ENCODE peak calls at places on chromosome 15, in seven cellular contexts. One of them, this sample, is unnamed.
A peak's percentile ranks its signal among the peaks of the same experiment; 100 is the strongest.

GRCh38 chr15:88987951-88988671 is 74.9 kb upstream of the MFGE8 start:
- DNase-seq in GM12878: no peak
- DNase-seq in upper lobe of left lung: no peak
- DNase-seq in K562: peak; percentile 70
- DNase-seq in esophagus muscularis mucosa: no peak
- DNase-seq in stomach: no peak
- DNase-seq in HCT116: no peak
- DNase-seq in this sample: no peak

GRCh38 chr15:41779662-41780157 is 5.4 kb downstream of the MAPKBP1 start:
- DNase-seq in GM12878: no peak
- DNase-seq in upper lobe of left lung: no peak
- DNase-seq in K562: no peak
- DNase-seq in esophagus muscularis mucosa: peak; percentile 50
- DNase-seq in stomach: no peak
- DNase-seq in HCT116: no peak
- DNase-seq in this sample: no peak

GRCh38 chr15:97678677-97679076 is 281.8 kb upstream of the ARRDC4 start:
- DNase-seq in GM12878: no peak
- DNase-seq in upper lobe of left lung: no peak
- DNase-seq in K562: no peak
- DNase-seq in esophagus muscularis mucosa: no peak
- DNase-seq in stomach: no peak
- DNase-seq in HCT116: no peak
- DNase-seq in this sample: no peak

GRCh38 chr15:50261979-50262378 is 3.5 kb downstream of the HDC start:
- DNase-seq in GM12878: no peak
- DNase-seq in upper lobe of left lung: no peak
- DNase-seq in K562: peak; percentile 58
- DNase-seq in esophagus muscularis mucosa: peak; percentile 47
- DNase-seq in stomach: no peak
- DNase-seq in HCT116: no peak
- DNase-seq in this sample: no peak

GRCh38 chr15:57340673-57341259 is 35.5 kb upstream of the CGNL1 start:
- DNase-seq in GM12878: peak; percentile 15
- DNase-seq in upper lobe of left lung: peak; percentile 46
- DNase-seq in K562: peak; percentile 72
- DNase-seq in esophagus muscularis mucosa: no peak
- DNase-seq in stomach: peak; percentile 58
- DNase-seq in HCT116: peak; percentile 56
- DNase-seq in this sample: no peak

GRCh38 chr15:98842192-98842972 is 165.2 kb downstream of the PGPEP1L start:
- DNase-seq in GM12878: no peak
- DNase-seq in upper lobe of left lung: no peak
- DNase-seq in K562: no peak
- DNase-seq in esophagus muscularis mucosa: no peak
- DNase-seq in stomach: no peak
- DNase-seq in HCT116: no peak
- DNase-seq in this sample: no peak

GRCh38 chr15:68464451-68465090 is 32.6 kb upstream of the ITGA11 start:
- DNase-seq in GM12878: no peak
- DNase-seq in upper lobe of left lung: no peak
- DNase-seq in K562: no peak
- DNase-seq in esophagus muscularis mucosa: peak; percentile 84
- DNase-seq in stomach: no peak
- DNase-seq in HCT116: no peak
- DNase-seq in this sample: no peak

GRCh38 chr15:47586653-47587224 is 130.6 kb upstream of the SEMA6D start:
- DNase-seq in GM12878: no peak
- DNase-seq in upper lobe of left lung: no peak
- DNase-seq in K562: no peak
- DNase-seq in esophagus muscularis mucosa: no peak
- DNase-seq in stomach: no peak
- DNase-seq in HCT116: no peak
- DNase-seq in this sample: no peak

GRCh38 chr15:47720555-47720954 is 3.2 kb downstream of the SEMA6D start:
- DNase-seq in GM12878: no peak
- DNase-seq in upper lobe of left lung: no peak
- DNase-seq in K562: no peak
- DNase-seq in esophagus muscularis mucosa: no peak
- DNase-seq in stomach: no peak
- DNase-seq in HCT116: no peak
- DNase-seq in this sample: no peak

GRCh38 chr15:50884583-50884982 is 23.9 kb upstream of the AP4E1 start:
- DNase-seq in GM12878: no peak
- DNase-seq in upper lobe of left lung: no peak
- DNase-seq in K562: no peak
- DNase-seq in esophagus muscularis mucosa: no peak
- DNase-seq in stomach: no peak
- DNase-seq in HCT116: no peak
- DNase-seq in this sample: no peak

GRCh38 chr15:55224892-55225291 is 28.2 kb upstream of the RSL24D1 start:
- DNase-seq in GM12878: peak; percentile 48
- DNase-seq in upper lobe of left lung: peak; percentile 42
- DNase-seq in K562: no peak
- DNase-seq in esophagus muscularis mucosa: no peak
- DNase-seq in stomach: no peak
- DNase-seq in HCT116: no peak
- DNase-seq in this sample: no peak

GRCh38 chr15:27042646-27043045 is 71.7 kb downstream of the GABRG3 start:
- DNase-seq in GM12878: no peak
- DNase-seq in upper lobe of left lung: no peak
- DNase-seq in K562: no peak
- DNase-seq in esophagus muscularis mucosa: no peak
- DNase-seq in stomach: no peak
- DNase-seq in HCT116: no peak
- DNase-seq in this sample: no peak

GRCh38 chr15:80732148-80732547 is 37.0 kb downstream of the ABHD17C start:
- DNase-seq in GM12878: no peak
- DNase-seq in upper lobe of left lung: no peak
- DNase-seq in K562: no peak
- DNase-seq in esophagus muscularis mucosa: no peak
- DNase-seq in stomach: no peak
- DNase-seq in HCT116: no peak
- DNase-seq in this sample: no peak

GRCh38 chr15:85792872-85793621 is 1.7 kb downstream of the KLHL25 start:
- DNase-seq in GM12878: no peak
- DNase-seq in upper lobe of left lung: no peak
- DNase-seq in K562: no peak
- DNase-seq in esophagus muscularis mucosa: no peak
- DNase-seq in stomach: no peak
- DNase-seq in HCT116: no peak
- DNase-seq in this sample: no peak

GRCh38 chr15:47523669-47524068 is 193.6 kb upstream of the SEMA6D start:
- DNase-seq in GM12878: no peak
- DNase-seq in upper lobe of left lung: no peak
- DNase-seq in K562: no peak
- DNase-seq in esophagus muscularis mucosa: no peak
- DNase-seq in stomach: no peak
- DNase-seq in HCT116: no peak
- DNase-seq in this sample: no peak

GRCh38 chr15:60407406-60407805 is 9.6 kb upstream of the ANXA2 start:
- DNase-seq in GM12878: no peak
- DNase-seq in upper lobe of left lung: no peak
- DNase-seq in K562: no peak
- DNase-seq in esophagus muscularis mucosa: no peak
- DNase-seq in stomach: no peak
- DNase-seq in HCT116: no peak
- DNase-seq in this sample: no peak

GRCh38 chr15:41944313-41944940 is 27.9 kb downstream of the EHD4 start:
- DNase-seq in GM12878: no peak
- DNase-seq in upper lobe of left lung: no peak
- DNase-seq in K562: no peak
- DNase-seq in esophagus muscularis mucosa: no peak
- DNase-seq in stomach: no peak
- DNase-seq in HCT116: peak; percentile 37
- DNase-seq in this sample: no peak

GRCh38 chr15:85443593-85444328 is 63.4 kb downstream of the AKAP13 start:
- DNase-seq in GM12878: peak; percentile 76
- DNase-seq in upper lobe of left lung: no peak
- DNase-seq in K562: no peak
- DNase-seq in esophagus muscularis mucosa: no peak
- DNase-seq in stomach: no peak
- DNase-seq in HCT116: peak; percentile 47
- DNase-seq in this sample: no peak

GRCh38 chr15:80699981-80700380 is 4.9 kb downstream of the ABHD17C start:
- DNase-seq in GM12878: no peak
- DNase-seq in upper lobe of left lung: no peak
- DNase-seq in K562: no peak
- DNase-seq in esophagus muscularis mucosa: no peak
- DNase-seq in stomach: no peak
- DNase-seq in HCT116: no peak
- DNase-seq in this sample: no peak

GRCh38 chr15:76012021-76012551 is at the start of gene NRG4:
- DNase-seq in GM12878: no peak
- DNase-seq in upper lobe of left lung: no peak
- DNase-seq in K562: peak; percentile 70
- DNase-seq in esophagus muscularis mucosa: no peak
- DNase-seq in stomach: peak; percentile 48
- DNase-seq in HCT116: peak; percentile 10
- DNase-seq in this sample: no peak

GRCh38 chr15:90904746-90905145 is 1.6 kb downstream of the MAN2A2 start:
- DNase-seq in GM12878: no peak
- DNase-seq in upper lobe of left lung: no peak
- DNase-seq in K562: no peak
- DNase-seq in esophagus muscularis mucosa: no peak
- DNase-seq in stomach: no peak
- DNase-seq in HCT116: no peak
- DNase-seq in this sample: no peak

GRCh38 chr15:90907838-90908507 is 4.9 kb downstream of the MAN2A2 start:
- DNase-seq in GM12878: no peak
- DNase-seq in upper lobe of left lung: no peak
- DNase-seq in K562: no peak
- DNase-seq in esophagus muscularis mucosa: no peak
- DNase-seq in stomach: no peak
- DNase-seq in HCT116: no peak
- DNase-seq in this sample: no peak

GRCh38 chr15:90905306-90906180 is 2.4 kb downstream of the MAN2A2 start:
- DNase-seq in GM12878: no peak
- DNase-seq in upper lobe of left lung: peak; percentile 16
- DNase-seq in K562: no peak
- DNase-seq in esophagus muscularis mucosa: no peak
- DNase-seq in stomach: no peak
- DNase-seq in HCT116: no peak
- DNase-seq in this sample: no peak

GRCh38 chr15:90907051-90907660 is 4.1 kb downstream of the MAN2A2 start:
- DNase-seq in GM12878: no peak
- DNase-seq in upper lobe of left lung: peak; percentile 17
- DNase-seq in K562: no peak
- DNase-seq in esophagus muscularis mucosa: no peak
- DNase-seq in stomach: no peak
- DNase-seq in HCT116: no peak
- DNase-seq in this sample: no peak

GRCh38 chr15:90906181-90906849 is 3.2 kb downstream of the MAN2A2 start:
- DNase-seq in GM12878: no peak
- DNase-seq in upper lobe of left lung: peak; percentile 15
- DNase-seq in K562: no peak
- DNase-seq in esophagus muscularis mucosa: no peak
- DNase-seq in stomach: no peak
- DNase-seq in HCT116: no peak
- DNase-seq in this sample: no peak
- TF ChIP-seq POLR2A in GM12878: no peak
- TF ChIP-seq POLR2A in upper lobe of left lung: no peak
- TF ChIP-seq POLR2A in K562: no peak
- TF ChIP-seq POLR2A in esophagus muscularis mucosa: no peak
- TF ChIP-seq POLR2A in stomach: no peak
- TF ChIP-seq POLR2A in HCT116: no peak
- TF ChIP-seq POLR2A in this sample: no peak

DNA sequence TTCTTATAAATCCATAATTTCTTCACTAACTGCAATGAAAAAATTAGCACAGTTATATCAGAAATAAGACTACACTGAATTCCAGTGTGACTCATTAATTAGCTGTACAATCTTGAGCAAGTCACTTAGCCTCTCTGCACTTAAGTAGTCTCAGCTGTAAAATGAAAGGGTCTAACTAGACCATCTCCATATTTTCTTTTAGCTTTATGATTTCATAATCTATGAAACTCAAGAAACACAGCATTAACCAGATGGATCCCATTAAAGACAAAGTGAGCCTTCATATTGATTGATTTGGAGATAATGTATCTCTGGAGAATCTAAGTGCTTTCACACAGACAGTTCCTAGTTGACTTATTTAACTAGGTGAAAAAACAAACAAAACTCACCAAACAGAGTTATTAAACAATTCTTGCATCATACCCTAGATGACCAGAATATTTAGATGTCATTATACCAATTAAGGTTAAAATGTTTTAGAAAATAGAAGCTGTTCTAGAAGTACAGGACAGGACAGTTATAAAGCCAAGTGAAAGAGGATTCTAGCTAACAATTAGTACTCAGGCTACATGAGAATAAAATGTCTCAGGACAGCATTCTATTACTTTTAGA is 11.2 kb downstream of the CSNK1G1 start:
- DNase-seq in GM12878: no peak
- DNase-seq in upper lobe of left lung: no peak
- DNase-seq in K562: no peak
- DNase-seq in esophagus muscularis mucosa: no peak
- DNase-seq in stomach: no peak
- DNase-seq in HCT116: no peak
- DNase-seq in this sample: no peak
- TF ChIP-seq POLR2AphosphoS5 in GM12878: no peak
- TF ChIP-seq POLR2AphosphoS5 in upper lobe of left lung: no peak
- TF ChIP-seq POLR2AphosphoS5 in K562: no peak
- TF ChIP-seq POLR2AphosphoS5 in esophagus muscularis mucosa: no peak
- TF ChIP-seq POLR2AphosphoS5 in stomach: no peak
- TF ChIP-seq POLR2AphosphoS5 in HCT116: no peak
- TF ChIP-seq POLR2AphosphoS5 in this sample: no peak

DNA sequence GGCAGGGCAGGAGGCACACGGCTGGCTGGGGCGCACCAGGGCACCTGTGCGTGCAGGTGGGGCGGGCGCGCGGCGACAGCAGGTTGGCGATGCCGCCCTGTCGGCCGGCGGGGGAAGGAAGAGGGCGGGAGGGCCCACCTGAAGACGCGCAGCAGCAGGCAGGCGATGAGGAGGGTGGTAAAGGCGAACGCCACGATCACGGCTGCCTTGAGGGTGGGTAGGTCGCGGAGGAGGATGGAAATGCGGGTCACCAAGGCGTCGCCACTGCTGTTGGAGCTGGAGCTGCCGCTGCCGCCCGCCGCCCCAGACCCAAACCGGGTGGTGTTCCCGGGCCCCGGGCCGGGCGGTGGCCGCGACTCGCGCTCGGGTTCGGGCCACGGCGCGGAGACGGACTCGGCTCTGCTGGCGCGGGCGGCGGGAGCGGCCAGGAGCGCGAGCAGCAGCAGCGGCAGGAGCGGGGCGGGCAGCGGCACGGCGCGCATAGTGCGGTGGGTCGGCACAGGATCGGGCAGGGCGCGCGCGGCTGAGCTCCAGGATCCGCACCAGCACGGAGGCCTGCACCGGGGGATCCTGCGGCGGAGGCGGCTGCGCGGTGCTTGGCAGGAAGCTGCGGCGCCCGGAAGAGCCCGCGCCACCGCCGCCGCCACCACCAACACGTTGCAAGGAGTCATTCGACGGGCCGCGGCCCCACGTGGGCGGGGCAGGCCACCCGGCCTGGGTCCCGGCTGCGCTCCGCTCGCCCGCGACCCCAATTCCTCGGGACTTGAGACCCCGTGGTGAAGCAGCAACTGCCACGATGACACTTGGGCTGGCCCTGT is at the start of gene FAM174B:
- DNase-seq in GM12878: no peak
- DNase-seq in upper lobe of left lung: peak; percentile 53
- DNase-seq in K562: no peak
- DNase-seq in esophagus muscularis mucosa: no peak
- DNase-seq in stomach: peak; percentile 69
- DNase-seq in HCT116: no peak
- DNase-seq in this sample: peak; percentile 70
- H3K4me1 ChIP-seq in GM12878: peaks cover 4% of the 10 kb centered on the region
- H3K4me1 ChIP-seq in upper lobe of left lung: no peaks in the 10 kb centered on the region
- H3K4me1 ChIP-seq in K562: no peaks in the 10 kb centered on the region
- H3K4me1 ChIP-seq in esophagus muscularis mucosa: peaks cover 30% of the 10 kb centered on the region
- H3K4me1 ChIP-seq in stomach: peaks cover 21% of the 10 kb centered on the region
- H3K4me1 ChIP-seq in HCT116: no peaks in the 10 kb centered on the region
- H3K4me1 ChIP-seq in this sample: peaks cover 17% of the 10 kb centered on the region

GRCh38 chr15:39919740-39920509 is at the start of gene GPR176:
- DNase-seq in GM12878: no peak
- DNase-seq in upper lobe of left lung: peak; percentile 24
- DNase-seq in K562: no peak
- DNase-seq in esophagus muscularis mucosa: no peak
- DNase-seq in stomach: no peak
- DNase-seq in HCT116: no peak
- DNase-seq in this sample: no peak
- TF ChIP-seq POLR2A in GM12878: no peak
- TF ChIP-seq POLR2A in upper lobe of left lung: no peak
- TF ChIP-seq POLR2A in K562: no peak
- TF ChIP-seq POLR2A in esophagus muscularis mucosa: no peak
- TF ChIP-seq POLR2A in stomach: no peak
- TF ChIP-seq POLR2A in HCT116: no peak
- TF ChIP-seq POLR2A in this sample: peak; percentile 21